ENCODE peak calls at places on chromosomes 2 and 18, in four cellular contexts. X is heart left ventricle, U is fibroblast of lung, B is neural progenitor cell. D is an unnamed sample. For H3K36me3, the result is how much of the 10 kb centered on the place peaks cover.

GRCh38 chr2:15795426-15795825 is 144.9 kb upstream of the MYCN start:
- DNase-seq in X (peak), U (no peak), B (no peak), D (no peak)

GRCh38 chr18:67733094-67733493 is 216.6 kb upstream of the DSEL start:
- DNase-seq in X (no peak), U (peak), B (no peak), D (no peak)

GRCh38 chr2:227717687-227718567 is at the start of gene SLC19A3:
- DNase-seq in B (peak), U (peak), X (peak), D (peak)

GRCh38 chr2:158011055-158011771 is 90.5 kb upstream of the UPP2 start:
- DNase-seq in B (no peak), X (no peak), U (peak), D (peak)

GRCh38 chr2:10410716-10411437 is 37.2 kb downstream of the ODC1 start:
- DNase-seq in B (no peak), X (no peak), U (no peak), D (no peak)

GRCh38 chr18:9825571-9826073 is 60.2 kb upstream of the TXNDC2 start:
- DNase-seq in X (no peak), B (no peak), U (peak), D (no peak)

GRCh38 chr18:75287700-75288099 is 77.1 kb downstream of the TSHZ1 start:
- DNase-seq in B (no peak), X (no peak), U (no peak), D (no peak)

GRCh38 chr2:15059870-15060617 is 427.5 kb downstream of the LRATD1 start:
- DNase-seq in B (no peak), X (no peak), U (peak), D (no peak)

GRCh38 chr18:22149710-22150109 is 19.7 kb upstream of the GATA6 start:
- DNase-seq in B (no peak), X (no peak), U (no peak), D (no peak)

GRCh38 chr2:5921081-5921642 is 229.0 kb downstream of the SOX11 start:
- DNase-seq in U (no peak), X (no peak), B (no peak), D (no peak)

GRCh38 chr2:144605232-144605631 is 85.3 kb upstream of the ZEB2 start:
- DNase-seq in X (no peak), U (no peak), B (no peak), D (no peak)

GRCh38 chr18:22170421-22171262 is 1.3 kb downstream of the GATA6 start:
- DNase-seq in X (peak), U (peak), B (peak), D (peak)

GRCh38 chr2:169018390-169018789 is 12.7 kb downstream of the ABCB11 start:
- DNase-seq in X (no peak), U (peak), B (no peak), D (no peak)

GRCh38 chr2:156540706-156541105 is 104.5 kb downstream of the GPD2 start:
- DNase-seq in U (peak), X (no peak), B (no peak), D (no peak)

GRCh38 chr2:14583802-14584201 is 48.7 kb upstream of the LRATD1 start:
- DNase-seq in U (no peak), B (no peak), X (no peak), D (no peak)

GRCh38 chr2:8431446-8432125 is 250.3 kb upstream of the ID2 start:
- DNase-seq in X (no peak), B (no peak), U (peak), D (no peak)

GRCh38 chr2:227058888-227059399 is 105.1 kb downstream of the COL4A4 start:
- DNase-seq in B (no peak), U (no peak), X (no peak), D (no peak)

GRCh38 chr2:79120194-79120713 is at the start of gene REG1A:
- DNase-seq in U (no peak), B (no peak), X (no peak), D (no peak)

GRCh38 chr2:240305369-240305962 is 130.0 kb upstream of the GPC1 start:
- DNase-seq in U (no peak), B (no peak), X (no peak), D (no peak)

GRCh38 chr2:183284606-183285005 is 160.4 kb downstream of the NUP35 start:
- DNase-seq in U (peak), X (no peak), B (no peak), D (no peak)

GRCh38 chr2:42795871-42796301 is 3.5 kb upstream of the HAAO start:
- DNase-seq in X (no peak), B (no peak), U (peak), D (no peak)

GRCh38 chr2:32009479-32010256 is 1.1 kb downstream of the MEMO1 start:
- DNase-seq in X (peak), U (peak), B (peak), D (peak)

GRCh38 chr2:109238580-109238979 is 109.6 kb downstream of the SH3RF3 start:
- DNase-seq in X (peak), U (peak), B (no peak), D (no peak)

GRCh38 chr2:147364597-147364996 is 480.2 kb upstream of the ACVR2A start:
- DNase-seq in B (no peak), U (no peak), X (no peak), D (no peak)

GRCh38 chr2:98086491-98087446 is at the start of gene VWA3B:
- DNase-seq in U (peak), B (peak), X (peak), D (peak)

GRCh38 chr2:240347949-240348500 is 87.4 kb upstream of the GPC1 start:
- DNase-seq in B (no peak), U (no peak), X (no peak), D (no peak)

GRCh38 chr2:144162652-144163051 is 357.3 kb downstream of the ZEB2 start:
- DNase-seq in U (no peak), B (peak), X (no peak), D (peak)

GRCh38 chr2:241639385-241639784 is 1.9 kb downstream of the ATG4B start:
- DNase-seq in X (no peak), B (peak), U (no peak), D (no peak)

GRCh38 chr2:20494246-20494645 is 47.4 kb downstream of the RHOB start:
- DNase-seq in U (peak), B (no peak), X (no peak), D (no peak)

GRCh38 chr18:41752826-41753225 is 202.2 kb upstream of the PIK3C3 start:
- DNase-seq in X (no peak), U (no peak), B (no peak), D (no peak)

GRCh38 chr18:11661430-11661829 is 27.6 kb upstream of the GNAL start:
- DNase-seq in U (no peak), X (no peak), B (no peak), D (no peak)

GRCh38 chr2:176039375-176039774 is 37.3 kb upstream of the LNPK start:
- DNase-seq in U (no peak), X (no peak), B (no peak), D (no peak)
- H3K4me3 ChIP-seq in U (no peak), X (no peak), B (no peak), D (no peak)

DNA sequence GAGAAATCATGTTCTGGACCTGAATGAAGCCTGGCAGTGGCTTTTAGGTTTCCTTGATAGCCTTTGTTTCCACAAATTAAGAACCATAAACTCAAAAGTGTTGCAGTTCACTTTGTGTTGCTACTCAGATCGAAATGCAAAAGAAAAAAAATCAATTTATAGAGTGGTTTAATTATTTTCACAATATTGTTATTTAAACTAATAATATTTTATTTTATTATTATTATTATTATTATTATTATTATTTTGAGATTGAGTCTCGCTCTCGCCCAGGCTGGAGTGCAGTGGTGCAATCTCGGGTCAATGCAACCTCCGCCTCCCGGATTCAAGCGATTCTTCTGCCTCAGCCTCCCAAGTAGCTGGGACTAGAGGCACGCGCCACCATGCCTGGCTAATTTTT is 4.6 kb downstream of the SCLY start:
- DNase-seq in B (no peak), U (no peak), X (no peak), D (no peak)
- H3K36me3 ChIP-seq in B (under half), U (under half), X (under half), D (under half)

DNA sequence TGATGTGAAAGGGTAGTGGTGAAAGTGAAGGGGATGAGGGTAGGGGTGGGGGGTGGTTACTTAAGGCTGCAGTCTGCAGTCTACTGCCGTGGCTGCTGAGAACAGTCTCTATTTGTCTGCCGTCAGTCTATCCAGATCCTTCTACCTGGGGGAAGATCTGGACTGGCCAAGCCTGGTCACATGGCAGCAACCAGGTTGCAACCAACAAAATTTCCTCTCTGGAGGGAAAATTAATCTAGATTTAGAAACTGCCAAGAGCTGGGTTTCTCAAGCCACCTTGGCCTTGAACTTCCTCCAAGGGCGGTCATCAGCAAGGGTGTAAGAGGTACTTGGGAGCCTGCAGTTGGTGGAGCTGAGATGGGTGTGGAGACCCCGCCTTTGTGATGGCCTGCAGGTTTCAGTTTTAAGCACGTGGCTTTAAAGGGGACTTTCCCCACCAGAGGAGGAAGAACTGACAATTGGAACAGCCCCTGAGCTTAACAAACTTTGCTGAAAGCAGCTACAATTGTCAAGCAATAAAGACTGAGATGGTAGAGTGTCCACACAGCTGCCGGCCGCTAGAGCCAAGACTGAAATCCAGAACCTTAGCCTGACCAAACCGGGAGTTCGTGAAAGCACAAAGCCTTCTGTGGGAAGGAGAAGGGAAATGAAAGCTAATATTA is 31.4 kb upstream of the KCMF1 start:
- DNase-seq in U (no peak), B (no peak), X (no peak), D (no peak)
- H3K4me3 ChIP-seq in U (no peak), B (no peak), X (no peak), D (no peak)

DNA sequence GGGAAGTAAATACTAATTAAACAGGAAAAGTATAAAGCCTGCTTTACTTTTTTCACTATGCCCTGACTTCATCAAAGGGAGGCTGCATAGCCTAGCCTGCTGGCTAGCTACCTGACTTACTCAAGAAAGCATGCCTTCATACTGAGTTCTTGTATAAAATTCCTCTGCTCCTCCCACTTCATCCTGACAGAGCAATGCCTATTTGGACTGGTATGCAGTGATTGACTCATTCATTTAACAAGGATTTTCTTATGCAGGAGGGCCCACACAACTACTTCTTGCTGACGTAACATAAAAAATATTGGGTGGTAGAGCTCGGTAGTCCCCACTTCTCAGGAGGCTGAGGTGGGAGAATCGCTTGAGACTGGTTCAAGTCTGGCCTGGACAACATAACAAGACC is 70.5 kb downstream of the PRPF40A start:
- DNase-seq in U (peak), B (no peak), X (no peak), D (no peak)
- H3K36me3 ChIP-seq in U (under half), B (under half), X (under half), D (under half)

GRCh38 chr2:189585357-189585756 is 4.8 kb upstream of the SLC40A1 start:
- DNase-seq in U (no peak), X (no peak), B (no peak), D (no peak)

GRCh38 chr2:189584662-189585061 is 4.1 kb upstream of the SLC40A1 start:
- DNase-seq in X (no peak), U (no peak), B (no peak), D (no peak)

GRCh38 chr2:189593115-189593514 is 12.5 kb upstream of the SLC40A1 start:
- DNase-seq in B (no peak), X (no peak), U (no peak), D (no peak)

GRCh38 chr2:189592353-189592984 is 11.9 kb upstream of the SLC40A1 start:
- DNase-seq in U (no peak), B (no peak), X (no peak), D (no peak)

GRCh38 chr2:189587771-189588170 is 7.2 kb upstream of the SLC40A1 start:
- DNase-seq in X (no peak), U (no peak), B (no peak), D (no peak)
- H3K4me3 ChIP-seq in X (no peak), U (no peak), B (no peak), D (no peak)

GRCh38 chr2:26281226-26281625 is 36.5 kb downstream of the HADHB start:
- DNase-seq in X (no peak), U (no peak), B (no peak), D (no peak)

GRCh38 chr2:26284132-26284531 is 39.4 kb downstream of the HADHB start:
- DNase-seq in B (no peak), X (no peak), U (peak), D (no peak)

GRCh38 chr2:26283606-26284005 is 38.9 kb downstream of the HADHB start:
- DNase-seq in X (no peak), B (no peak), U (no peak), D (no peak)

DNA sequence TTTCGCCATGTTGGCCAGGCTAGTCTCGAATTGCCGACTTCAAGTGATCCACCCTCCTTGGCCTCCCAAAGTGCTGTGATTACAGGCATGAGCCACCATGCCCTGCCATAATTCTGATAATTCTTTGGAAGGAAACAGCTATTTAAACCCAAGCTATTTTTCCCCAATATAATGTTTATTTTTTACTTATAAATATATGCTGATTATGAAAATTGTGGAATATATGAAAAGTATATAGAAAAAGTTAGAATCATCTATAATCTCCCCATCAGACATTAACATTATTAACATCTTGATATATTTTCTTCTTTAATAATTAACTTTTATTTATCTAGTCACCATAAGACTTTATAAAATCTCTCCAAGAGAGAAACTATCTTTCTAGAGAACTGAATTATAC is 41.2 kb downstream of the HADHB start:
- DNase-seq in B (no peak), U (no peak), X (no peak), D (no peak)
- H3K36me3 ChIP-seq in B (under half), U (under half), X (under half), D (under half)

GRCh38 chr2:636649-637405 is 40.4 kb downstream of the TMEM18 start:
- DNase-seq in U (peak), B (peak), X (peak), D (peak)
- H3K4me3 ChIP-seq in U (no peak), B (no peak), X (peak), D (no peak)

DNA sequence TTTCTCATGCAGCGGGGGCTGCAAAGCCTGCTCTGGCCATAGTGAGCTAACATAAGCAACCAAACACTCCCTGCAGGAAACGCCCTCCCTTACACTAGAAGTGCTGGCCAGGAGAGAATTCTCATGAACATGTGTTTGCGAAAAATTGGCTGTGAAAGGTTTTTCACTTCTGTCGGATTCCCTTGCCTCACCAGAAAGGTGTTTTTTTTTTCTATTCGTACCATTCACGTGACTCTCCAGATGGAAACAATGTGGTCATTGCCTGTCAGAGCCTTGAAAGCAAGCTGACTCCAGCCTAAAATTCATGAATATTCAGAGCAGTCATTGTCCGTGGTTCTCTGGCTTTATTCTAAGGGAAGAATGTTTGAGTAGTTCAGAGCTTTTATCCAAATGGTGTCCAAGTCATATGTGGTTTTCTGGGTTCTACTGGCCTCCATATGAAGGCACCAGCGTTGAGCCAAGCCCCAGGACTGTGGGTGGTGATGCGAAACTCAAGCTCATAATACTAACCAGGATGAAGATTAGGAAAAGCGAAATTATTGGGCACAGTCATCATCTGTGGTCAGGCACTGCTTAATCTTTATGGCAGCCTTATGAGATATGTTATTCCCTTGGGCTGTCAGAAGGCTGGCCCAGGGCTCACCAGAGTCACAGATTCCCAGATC is 236.4 kb downstream of the ALPK2 start:
- DNase-seq in B (peak), X (no peak), U (peak), D (peak)
- H3K36me3 ChIP-seq in B (under half), X (under half), U (under half), D (under half)

GRCh38 chr2:204282081-204282480 is 263.2 kb upstream of the PARD3B start:
- DNase-seq in B (no peak), U (no peak), X (no peak), D (no peak)

GRCh38 chr2:204280239-204280638 is 265.0 kb upstream of the PARD3B start:
- DNase-seq in X (no peak), U (no peak), B (no peak), D (no peak)

GRCh38 chr2:204277226-204277625 is 268.0 kb upstream of the PARD3B start:
- DNase-seq in X (no peak), U (no peak), B (no peak), D (no peak)

GRCh38 chr2:204282525-204282924 is 262.8 kb upstream of the PARD3B start:
- DNase-seq in B (peak), U (peak), X (no peak), D (peak)
- H3K4me3 ChIP-seq in B (peak), U (no peak), X (no peak), D (no peak)

GRCh38 chr2:64672708-64673107 is 19.0 kb upstream of the SERTAD2 start:
- DNase-seq in B (no peak), X (no peak), U (no peak), D (no peak)
- H3K36me3 ChIP-seq in B (under half), X (under half), U (under half), D (under half)